ENCODE peak calls at places on chromosomes 13 and 19, in nine cellular contexts. E is tibial artery; R is activated CD4-positive, alpha-beta T cell treated with anti-CD3 and anti-CD28 coated beads, Interleukin-2, amount 10 ng/mL, durations not matched to agents 7 days and 5 days; U is GDM1; G is EL; X is NCI-H82; Y is stimulated activated CD8-positive, alpha-beta memory T cell treated with anti-CD3 and anti-CD28 coated beads, Interleukin-12 subunit alpha, Interleukin-12 subunit beta, amount 100 ng/mL, for 4 hours; D is nephron progenitor cell; C is RCC 7860. P is an unnamed sample.

GRCh38 chr19:47813995-47814328 is 7.8 kb upstream of the CRX start:
- DNase-seq in E (no peak), R (no peak), U (no peak), G (no peak), X (peak; percentile 76), Y (no peak), D (no peak), C (no peak), P (no peak)

GRCh38 chr19:31511098-31511497 is 161.9 kb upstream of the TSHZ3 start:
- DNase-seq in E (no peak), R (no peak), U (no peak), G (no peak), X (no peak), Y (no peak), D (no peak), C (no peak), P (no peak)

GRCh38 chr19:19145281-19145999 is 7.2 kb upstream of the TMEM161A start:
- DNase-seq in E (no peak), R (no peak), U (no peak), G (no peak), X (no peak), Y (no peak), D (no peak), C (no peak), P (no peak)

GRCh38 chr19:1360818-1361461 is 22.8 kb upstream of the NDUFS7 start:
- DNase-seq in E (peak; percentile 52), R (no peak), U (no peak), G (peak; percentile 86), X (peak; percentile 52), Y (no peak), D (peak; percentile 67), C (peak; percentile 28), P (no peak)

GRCh38 chr19:45075215-45076028 is 856 bp downstream of the ZNF296 start:
- DNase-seq in E (peak; percentile 76), R (peak; percentile 57), U (peak; percentile 81), G (peak; percentile 56), X (peak; percentile 78), Y (peak; percentile 29), D (peak; percentile 28), C (peak; percentile 63), P (peak; percentile 90)

GRCh38 chr19:51398096-51398704 is 7.8 kb upstream of the C19orf84 start:
- DNase-seq in E (no peak), R (no peak), U (peak; percentile 41), G (peak; percentile 31), X (peak; percentile 74), Y (no peak), D (no peak), C (no peak), P (no peak)

GRCh38 chr19:17522988-17523872 is 11.8 kb downstream of the PGLS start:
- DNase-seq in E (peak; percentile 66), R (peak; percentile 78), U (peak; percentile 97), G (no peak), X (no peak), Y (peak; percentile 33), D (no peak), C (no peak), P (no peak)

GRCh38 chr13:49840266-49840665 is 47.8 kb upstream of the KPNA3 start:
- DNase-seq in E (no peak), R (no peak), U (peak; percentile 23), G (no peak), X (peak; percentile 86), Y (no peak), D (no peak), C (no peak), P (no peak)

GRCh38 chr13:109243311-109243951 is 543.0 kb downstream of the IRS2 start:
- DNase-seq in E (no peak), R (no peak), U (no peak), G (peak; percentile 93), X (peak; percentile 26), Y (no peak), D (no peak), C (peak; percentile 85), P (no peak)

GRCh38 chr13:46962286-46962941 is 65.6 kb upstream of the HTR2A start:
- DNase-seq in E (no peak), R (no peak), U (no peak), G (peak; percentile 65), X (peak; percentile 66), Y (no peak), D (no peak), C (no peak), P (no peak)

P was measured in H9.